ENCODE peak calls at places on chromosomes 5 and 9, in ten cellular contexts. K is HuH-7; J is neuronal stem cell; I is stimulated activated CD4-positive, alpha-beta T cell treated with anti-CD3 and anti-CD28 coated beads, Interleukin-4, amount 100 ng/mL, for 24 hours; N is heart left ventricle; Q is IMR-90; U is HT-29; S is aorta; B is stimulated activated CD8-positive, alpha-beta memory T cell treated with anti-CD3 and anti-CD28 coated beads, Interleukin-12 subunit alpha, Interleukin-12 subunit beta, amount 100 ng/mL, for 1 hour; T is neural crest cell. A is an unnamed sample.

GRCh38 chr9:136558373-136558772 is 12.5 kb upstream of the NOTCH1 start:
- DNase-seq in Q (no peak), B (no peak), K (no peak), S (no peak), J (no peak), T (no peak), N (no peak), I (no peak), U (no peak), A (no peak)

GRCh38 chr5:64594601-64595518 is 89.0 kb downstream of the RGS7BP start:
- DNase-seq in T (no peak), J (peak; percentile 17), B (no peak), I (no peak), Q (no peak), K (peak; percentile 7), S (no peak), N (no peak), U (peak; percentile 41), A (no peak)

GRCh38 chr5:433836-434235 is 9.1 kb upstream of the EXOC3 start:
- DNase-seq in J (no peak), K (no peak), S (peak; percentile 70), U (no peak), N (no peak), B (no peak), Q (no peak), I (no peak), T (no peak), A (no peak)

GRCh38 chr5:168282120-168282519 is 9.3 kb upstream of the WWC1 start:
- DNase-seq in N (no peak), K (no peak), Q (peak; percentile 86), S (no peak), J (no peak), T (no peak), I (no peak), U (no peak), B (no peak), A (no peak)

GRCh38 chr9:108784998-108785397 is 70.8 kb downstream of the ACTL7B start:
- DNase-seq in N (no peak), T (no peak), I (no peak), B (no peak), Q (no peak), J (no peak), S (no peak), U (no peak), K (no peak), A (no peak)

GRCh38 chr9:14910178-14910805 is at the start of gene FREM1:
- DNase-seq in S (peak; percentile 74), U (no peak), B (no peak), I (no peak), T (peak; percentile 40), K (peak; percentile 4), Q (no peak), N (no peak), J (peak; percentile 48), A (no peak)

GRCh38 chr5:141945511-141946024 is 12.4 kb downstream of the PCDH12 start:
- DNase-seq in B (no peak), U (no peak), K (no peak), S (no peak), J (no peak), Q (no peak), T (no peak), N (peak; percentile 66), I (no peak), A (no peak)

GRCh38 chr5:7856855-7857254 is 5.9 kb upstream of the CFAP90 start:
- DNase-seq in S (no peak), N (no peak), Q (peak; percentile 28), K (peak; percentile 56), B (no peak), I (peak; percentile 22), T (peak; percentile 14), U (peak; percentile 29), J (peak; percentile 23), A (no peak)

GRCh38 chr5:125093776-125094175 is 347.3 kb upstream of the ZNF608 start:
- DNase-seq in K (no peak), I (no peak), N (no peak), J (no peak), T (no peak), U (no peak), Q (peak; percentile 92), S (no peak), B (no peak), A (no peak)

GRCh38 chr9:6414291-6414690 is 1.3 kb downstream of the UHRF2 start:
- DNase-seq in K (no peak), S (no peak), T (no peak), J (no peak), I (no peak), U (peak; percentile 53), Q (peak; percentile 50), B (no peak), N (no peak), A (no peak)